ENCODE peak calls at places on chromosomes 7 and 10, in six cellular contexts. O, F, L, K, T and Q are unnamed samples.
A peak's percentile ranks its signal among the peaks of the same experiment; 100 is the strongest.

GRCh38 chr10:102247724-102248123 is 2.4 kb downstream of the GBF1 start:
- DNase-seq in O (no peak), F (no peak), L (no peak), K (no peak), T (no peak), Q (no peak)

GRCh38 chr7:121286742-121287699 is 41.8 kb upstream of the WNT16 start:
- DNase-seq in O (no peak), F (no peak), L (no peak), K (no peak), T (no peak), Q (no peak)

GRCh38 chr10:102159051-102159597 is 6.9 kb downstream of the NOLC1 start:
- DNase-seq in O (no peak), F (no peak), L (no peak), K (no peak), T (peak; percentile 11), Q (no peak)

GRCh38 chr10:97640174-97640867 is at the start of gene PI4K2A:
- DNase-seq in O (peak; percentile 97), F (peak; percentile 99), L (peak; percentile 98), K (peak; percentile 100), T (peak; percentile 99), Q (peak; percentile 98)

GRCh38 chr7:28036748-28037147 is 143.8 kb downstream of the JAZF1 start:
- DNase-seq in O (no peak), F (no peak), L (no peak), K (no peak), T (peak; percentile 59), Q (no peak)

GRCh38 chr7:52668435-52668834 is 367.0 kb upstream of the POM121L12 start:
- DNase-seq in O (no peak), F (no peak), L (no peak), K (no peak), T (no peak), Q (no peak)

GRCh38 chr10:119511828-119512515 is 30.5 kb downstream of the RGS10 start:
- DNase-seq in O (no peak), F (no peak), L (no peak), K (no peak), T (no peak), Q (no peak)

GRCh38 chr7:101986335-101986734 is 168.9 kb downstream of the CUX1 start:
- DNase-seq in O (no peak), F (no peak), L (no peak), K (no peak), T (no peak), Q (no peak)

GRCh38 chr7:50362712-50363282 is 58.3 kb downstream of the IKZF1 start:
- DNase-seq in O (no peak), F (no peak), L (no peak), K (no peak), T (no peak), Q (no peak)

GRCh38 chr7:38830826-38831225 is 78.2 kb downstream of the VPS41 start:
- DNase-seq in O (no peak), F (no peak), L (no peak), K (no peak), T (no peak), Q (no peak)

GRCh38 chr10:110641256-110641655 is 2.9 kb upstream of the RBM20 start:
- DNase-seq in O (no peak), F (peak; percentile 62), L (no peak), K (peak; percentile 88), T (no peak), Q (peak; percentile 71)

GRCh38 chr7:116172353-116172752 is 38.0 kb upstream of the TES start:
- DNase-seq in O (no peak), F (no peak), L (no peak), K (no peak), T (no peak), Q (no peak)

GRCh38 chr10:6838118-6838517 is 258.0 kb upstream of the PRKCQ start:
- DNase-seq in O (no peak), F (no peak), L (no peak), K (no peak), T (no peak), Q (no peak)

GRCh38 chr10:12388671-12389070 is 39.3 kb downstream of the CAMK1D start:
- DNase-seq in O (no peak), F (no peak), L (no peak), K (no peak), T (no peak), Q (no peak)

GRCh38 chr10:3468919-3469638 is 296.5 kb upstream of the PITRM1 start:
- DNase-seq in O (peak; percentile 28), F (peak; percentile 62), L (no peak), K (no peak), T (no peak), Q (no peak)

GRCh38 chr10:6170638-6171037 is 32.1 kb upstream of the PFKFB3 start:
- DNase-seq in O (no peak), F (no peak), L (no peak), K (no peak), T (no peak), Q (no peak)

GRCh38 chr10:786666-787512 is 97.4 kb upstream of the DIP2C start:
- DNase-seq in O (no peak), F (no peak), L (no peak), K (no peak), T (peak; percentile 49), Q (no peak)

GRCh38 chr7:22008011-22008410 is 62.3 kb upstream of the CDCA7L start:
- DNase-seq in O (no peak), F (no peak), L (no peak), K (no peak), T (no peak), Q (no peak)

GRCh38 chr7:159125104-159125943 is 19.3 kb downstream of the VIPR2 start:
- DNase-seq in O (no peak), F (no peak), L (no peak), K (peak; percentile 10), T (no peak), Q (no peak)

GRCh38 chr10:28631896-28632596 is 45.3 kb upstream of the BAMBI start:
- DNase-seq in O (no peak), F (no peak), L (no peak), K (no peak), T (no peak), Q (no peak)

GRCh38 chr10:95742529-95742884 is 13.5 kb upstream of the ENTPD1 start:
- DNase-seq in O (no peak), F (no peak), L (no peak), K (no peak), T (no peak), Q (no peak)

GRCh38 chr7:125253454-125254182 is 324.0 kb upstream of the POT1 start:
- DNase-seq in O (no peak), F (no peak), L (no peak), K (no peak), T (no peak), Q (no peak)

GRCh38 chr7:92653136-92653535 is 62.9 kb upstream of the FAM133B start:
- DNase-seq in O (no peak), F (no peak), L (no peak), K (no peak), T (no peak), Q (no peak)

GRCh38 chr7:159263430-159263829 is 118.8 kb upstream of the VIPR2 start:
- DNase-seq in O (no peak), F (no peak), L (no peak), K (no peak), T (no peak), Q (no peak)

GRCh38 chr10:70063418-70064098 is 10.9 kb downstream of the MACROH2A2 start:
- DNase-seq in O (no peak), F (no peak), L (no peak), K (no peak), T (no peak), Q (no peak)

GRCh38 chr10:30752481-30752881 is 122.9 kb upstream of the LYZL2 start:
- DNase-seq in O (no peak), F (no peak), L (no peak), K (no peak), T (no peak), Q (no peak)

DNA sequence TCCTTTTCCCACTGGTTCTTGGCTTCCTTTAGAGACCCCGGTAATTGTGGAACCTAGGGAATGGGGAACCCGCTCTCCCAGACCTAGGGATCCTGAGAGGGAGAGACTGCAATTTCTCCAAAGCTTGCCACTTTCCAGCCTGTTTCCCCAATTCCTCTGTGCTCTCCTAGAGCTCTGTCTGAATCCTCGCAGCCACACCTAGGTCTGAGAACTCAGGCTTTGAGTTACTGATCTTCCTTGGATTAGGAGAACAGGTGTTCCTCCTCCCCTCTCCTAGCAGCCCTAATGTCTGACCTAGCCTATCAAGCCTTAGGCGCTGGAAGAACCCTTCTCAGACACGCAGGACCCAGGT is 20.0 kb downstream of the WNT8B start:
- DNase-seq in O (no peak), F (no peak), L (no peak), K (no peak), T (no peak), Q (no peak)
- TF ChIP-seq CTCF in O (no peak), F (no peak), L (no peak), K (no peak), T (no peak), Q (peak; percentile 5)

GRCh38 chr7:90574820-90575187 is 21.3 kb upstream of the CDK14 start:
- DNase-seq in O (no peak), F (no peak), L (no peak), K (no peak), T (no peak), Q (no peak)

GRCh38 chr7:90580051-90580450 is 16.1 kb upstream of the CDK14 start:
- DNase-seq in O (no peak), F (no peak), L (no peak), K (no peak), T (no peak), Q (no peak)

GRCh38 chr7:90582164-90582563 is 14.0 kb upstream of the CDK14 start:
- DNase-seq in O (no peak), F (no peak), L (no peak), K (no peak), T (no peak), Q (no peak)

GRCh38 chr7:90574136-90574819 is 21.8 kb upstream of the CDK14 start:
- DNase-seq in O (no peak), F (peak; percentile 51), L (no peak), K (no peak), T (peak; percentile 72), Q (no peak)

GRCh38 chr7:90579181-90579688 is 16.9 kb upstream of the CDK14 start:
- DNase-seq in O (no peak), F (no peak), L (no peak), K (no peak), T (no peak), Q (no peak)
- TF ChIP-seq CTCF in O (no peak), F (no peak), L (no peak), K (no peak), T (no peak), Q (no peak)

GRCh38 chr10:50310560-50311174 is 59.4 kb upstream of the ASAH2 start:
- DNase-seq in O (no peak), F (no peak), L (no peak), K (peak; percentile 74), T (no peak), Q (no peak)
- TF ChIP-seq CTCF in O (peak; percentile 17), F (no peak), L (no peak), K (peak; percentile 69), T (peak; percentile 31), Q (peak; percentile 19)

DNA sequence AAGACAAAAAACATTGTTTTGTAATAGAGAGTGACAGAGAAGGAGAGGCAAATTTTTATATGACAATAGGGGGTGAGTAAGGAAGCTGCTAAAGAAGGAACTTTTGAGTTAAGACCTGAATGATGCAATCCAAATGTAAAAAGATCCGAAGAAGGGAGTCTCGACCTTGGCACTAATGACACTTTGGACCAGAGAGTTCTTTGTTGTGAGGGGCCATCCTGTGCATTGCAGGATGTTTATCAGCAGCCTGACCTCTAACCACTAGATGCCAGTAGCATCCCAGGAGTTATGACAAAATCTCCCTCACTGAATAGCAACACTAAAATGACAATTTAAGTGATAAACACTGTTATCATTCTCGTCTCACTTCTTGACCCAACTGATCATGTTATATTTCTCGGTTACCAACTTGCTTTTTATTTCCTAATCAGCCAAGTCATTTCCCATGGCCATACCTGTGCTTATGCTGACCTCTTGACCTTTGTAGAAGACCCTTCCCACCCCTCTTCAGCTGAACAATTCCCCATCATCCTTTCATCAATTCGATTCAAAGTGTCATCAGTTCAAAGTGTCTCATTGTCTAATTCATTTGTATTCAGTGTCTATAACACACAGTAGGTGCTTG is 30.0 kb downstream of the DGKI start:
- DNase-seq in O (no peak), F (no peak), L (no peak), K (no peak), T (no peak), Q (no peak)
- TF ChIP-seq CTCF in O (no peak), F (peak; percentile 56), L (no peak), K (peak; percentile 75), T (peak; percentile 36), Q (no peak)